ENCODE peak calls at places on chromosomes 7 and 10, in five cellular contexts. T is NCI-H2029 treated with DMSO at 0.1 percent for 48 hours; Q is ACHN; R is activated CD8-positive, alpha-beta T cell treated with anti-CD3 and anti-CD28 coated beads for 36 hours; O is AG08396. M is an unnamed sample.

GRCh38 chr7:74002474-74003017 is 25.4 kb upstream of the ELN start:
- DNase-seq in T (no peak), Q (peak), R (peak), O (peak), M (no peak)

GRCh38 chr7:46990761-46991160 is 591.1 kb downstream of the TNS3 start:
- DNase-seq in T (no peak), Q (no peak), R (no peak), O (no peak), M (no peak)

GRCh38 chr7:74454059-74454947 is 597 bp downstream of the GTF2IRD1 start:
- DNase-seq in T (no peak), Q (no peak), R (peak), O (peak), M (no peak)

GRCh38 chr10:43234471-43235041 is 32.3 kb downstream of the RASGEF1A start:
- DNase-seq in T (no peak), Q (no peak), R (no peak), O (no peak), M (no peak)

GRCh38 chr7:38558786-38559185 is 72.4 kb downstream of the AMPH start:
- DNase-seq in T (no peak), Q (no peak), R (no peak), O (no peak), M (no peak)

GRCh38 chr10:76255241-76255640 is 823.8 kb downstream of the LRMDA start:
- DNase-seq in T (no peak), Q (no peak), R (no peak), O (no peak), M (no peak)

GRCh38 chr7:143487566-143487965 is 9.9 kb downstream of the TAS2R41 start:
- DNase-seq in T (no peak), Q (no peak), R (peak), O (peak), M (no peak)

GRCh38 chr7:81260152-81260551 is 341.3 kb upstream of the SEMA3C start:
- DNase-seq in T (no peak), Q (peak), R (no peak), O (no peak), M (no peak)

GRCh38 chr10:130040351-130040750 is 70.3 kb downstream of the C10orf143 start:
- DNase-seq in T (no peak), Q (no peak), R (no peak), O (no peak), M (no peak)

GRCh38 chr10:60669491-60669890 is 108.8 kb upstream of the CDK1 start:
- DNase-seq in T (no peak), Q (no peak), R (no peak), O (no peak), M (no peak)

GRCh38 chr10:96416643-96417042 is 57.8 kb upstream of the OPALIN start:
- DNase-seq in T (no peak), Q (no peak), R (no peak), O (no peak), M (no peak)

GRCh38 chr7:74292757-74293576 is 3.8 kb downstream of the CLIP2 start:
- DNase-seq in T (no peak), Q (no peak), R (no peak), O (no peak), M (no peak)

GRCh38 chr10:78756604-78757442 is 311.9 kb upstream of the ZMIZ1 start:
- DNase-seq in T (no peak), Q (peak), R (peak), O (peak), M (no peak)

GRCh38 chr10:19570143-19570542 is 246.1 kb upstream of the PLXDC2 start:
- DNase-seq in T (no peak), Q (no peak), R (no peak), O (no peak), M (no peak)

GRCh38 chr10:3935141-3935540 is 150.1 kb upstream of the KLF6 start:
- DNase-seq in T (no peak), Q (no peak), R (peak), O (peak), M (peak)

GRCh38 chr7:44884553-44885393 is 557 bp downstream of the PURB start:
- DNase-seq in T (no peak), Q (peak), R (peak), O (peak), M (no peak)

GRCh38 chr7:27641576-27642230 is 21.0 kb downstream of the HIBADH start:
- DNase-seq in T (no peak), Q (peak), R (no peak), O (no peak), M (no peak)

GRCh38 chr10:63129888-63130287 is 3.2 kb upstream of the NRBF2 start:
- DNase-seq in T (no peak), Q (no peak), R (no peak), O (no peak), M (no peak)

GRCh38 chr7:143405671-143406352 is 2.8 kb downstream of the EPHA1 start:
- DNase-seq in T (no peak), Q (no peak), R (no peak), O (no peak), M (no peak)

GRCh38 chr10:8498881-8499280 is 444.4 kb downstream of the GATA3 start:
- DNase-seq in T (no peak), Q (no peak), R (peak), O (no peak), M (no peak)

GRCh38 chr7:36852017-36852416 is 127.7 kb upstream of the AOAH start:
- DNase-seq in T (no peak), Q (no peak), R (peak), O (no peak), M (no peak)

GRCh38 chr10:10499839-10500238 is 517.8 kb upstream of the CELF2 start:
- DNase-seq in T (no peak), Q (no peak), R (no peak), O (no peak), M (no peak)

GRCh38 chr10:51196508-51197175 is 122.4 kb downstream of the PRKG1 start:
- DNase-seq in T (no peak), Q (no peak), R (no peak), O (no peak), M (no peak)

GRCh38 chr10:47371629-47372485 is 12.2 kb downstream of the ZNF488 start:
- DNase-seq in T (no peak), Q (no peak), R (no peak), O (no peak), M (no peak)

GRCh38 chr7:155295511-155295910 is 2.2 kb upstream of the INSIG1 start:
- DNase-seq in T (no peak), Q (no peak), R (no peak), O (no peak), M (no peak)

GRCh38 chr7:141752634-141753033 is 11.3 kb upstream of the TAS2R3 start:
- DNase-seq in T (no peak), Q (peak), R (no peak), O (no peak), M (no peak)

GRCh38 chr10:7968510-7968909 is 86.0 kb upstream of the GATA3 start:
- DNase-seq in T (no peak), Q (no peak), R (no peak), O (no peak), M (no peak)

GRCh38 chr7:23467731-23468720 is 2.3 kb downstream of the IGF2BP3 start:
- DNase-seq in T (no peak), Q (no peak), R (peak), O (no peak), M (no peak)

GRCh38 chr7:45592230-45592991 is 18.2 kb downstream of the ADCY1 start:
- DNase-seq in T (no peak), Q (no peak), R (no peak), O (no peak), M (no peak)

M was measured in GM12891.